ENCODE peak calls at places on chromosomes 3 and 15, in ten cellular contexts. B is activated CD4-positive, alpha-beta T cell treated with anti-CD3 and anti-CD28 coated beads for 1 hour; Z is GM23248; F is H54; Y is effector CD4-positive, alpha-beta T cell; T is ACHN; E is head of caudate nucleus; M is IMR-90; X is NCI-H1092 treated with DMSO at 0.1 percent for 48 hours; C is RPMI8226. P is an unnamed sample.

GRCh38 chr15:40081691-40082194 is 26.9 kb downstream of the BMF start:
- DNase-seq in E (peak), C (peak), M (peak), F (peak), B (no peak), Y (no peak), Z (peak), T (no peak), X (no peak), P (peak)

GRCh38 chr3:174363256-174363655 is 495.9 kb upstream of the NAALADL2 start:
- DNase-seq in B (no peak), Z (no peak), T (no peak), X (no peak), F (no peak), M (no peak), C (no peak), Y (no peak), E (no peak), P (no peak)

GRCh38 chr15:66703540-66703941 is 1.5 kb downstream of the SMAD6 start:
- DNase-seq in E (peak), T (peak), M (peak), C (peak), X (peak), Y (no peak), B (no peak), Z (peak), F (no peak), P (peak)

GRCh38 chr15:34869110-34869509 is 73.8 kb upstream of the ACTC1 start:
- DNase-seq in E (no peak), B (no peak), C (no peak), T (no peak), F (no peak), Y (no peak), X (no peak), M (no peak), Z (no peak), P (no peak)

GRCh38 chr15:79602731-79603130 is 170.6 kb downstream of the MINAR1 start:
- DNase-seq in M (no peak), E (no peak), F (no peak), T (no peak), Y (no peak), Z (no peak), B (no peak), X (no peak), C (no peak), P (no peak)

GRCh38 chr3:132536442-132537153 is 60.5 kb upstream of the ACKR4 start:
- DNase-seq in C (no peak), T (peak), M (peak), X (no peak), B (no peak), F (no peak), Z (peak), Y (no peak), E (no peak), P (peak)

GRCh38 chr15:41546846-41547786 is 3.1 kb upstream of the RPAP1 start:
- DNase-seq in F (no peak), X (no peak), Y (no peak), Z (peak), E (peak), M (peak), B (no peak), T (peak), C (no peak), P (peak)

GRCh38 chr3:59185586-59186381 is 136.0 kb upstream of the CFAP20DC start:
- DNase-seq in E (no peak), Z (peak), C (no peak), X (no peak), M (peak), T (no peak), F (no peak), B (no peak), Y (no peak), P (peak)

GRCh38 chr15:44327578-44327977 is 39.1 kb downstream of the GOLM2 start:
- DNase-seq in C (no peak), Z (no peak), M (no peak), B (no peak), Y (no peak), T (peak), E (no peak), F (no peak), X (no peak), P (no peak)

GRCh38 chr15:88241060-88241459 is 15.5 kb downstream of the NTRK3 start:
- DNase-seq in F (no peak), E (no peak), X (no peak), T (no peak), Z (no peak), Y (no peak), B (no peak), M (no peak), C (peak), P (no peak)

GRCh38 chr3:115498421-115498820 is 124.9 kb upstream of the GAP43 start:
- DNase-seq in Z (no peak), F (no peak), X (no peak), M (no peak), C (no peak), Y (no peak), T (no peak), E (peak), B (no peak), P (no peak)

GRCh38 chr3:39961404-39961693 is 151.9 kb downstream of the MYRIP start:
- DNase-seq in X (no peak), E (no peak), B (no peak), F (no peak), C (no peak), M (no peak), T (no peak), Y (no peak), Z (peak), P (no peak)

GRCh38 chr15:93059442-93059841 is 29.6 kb downstream of the RGMA start:
- DNase-seq in Z (no peak), T (no peak), C (no peak), B (no peak), F (no peak), X (no peak), E (no peak), Y (no peak), M (no peak), P (no peak)

P was measured in ELR.